ENCODE peak calls at places on chromosomes 1 and 21, in ten cellular contexts. R, O, U, N, K, Z, W, G, E and S are unnamed samples.

GRCh38 chr21:30306821-30307330 is 13.2 kb downstream of the KRTAP26-1 start:
- DNase-seq in R (no peak), W (no peak), Z (no peak), E (no peak), U (no peak), N (no peak), G (no peak), K (no peak), O (no peak), S (no peak)

GRCh38 chr21:44752701-44753235 is 41.4 kb upstream of the TSPEAR start:
- DNase-seq in K (peak; percentile 39), U (no peak), R (no peak), O (no peak), G (no peak), N (no peak), W (no peak), Z (no peak), E (no peak), S (no peak)

GRCh38 chr1:160641323-160642280 is 5.2 kb downstream of the SLAMF1 start:
- DNase-seq in O (no peak), U (no peak), Z (no peak), N (no peak), W (no peak), R (no peak), K (no peak), E (no peak), G (no peak), S (no peak)

GRCh38 chr1:233844697-233845096 is 59.8 kb upstream of the SLC35F3 start:
- DNase-seq in G (no peak), K (no peak), N (no peak), Z (no peak), W (no peak), U (no peak), E (no peak), R (no peak), O (peak; percentile 74), S (no peak)

GRCh38 chr1:27787895-27788294 is 14.9 kb downstream of the STX12 start:
- DNase-seq in N (no peak), U (no peak), Z (no peak), W (no peak), R (peak; percentile 68), O (peak; percentile 10), K (no peak), E (no peak), G (no peak), S (no peak)

GRCh38 chr1:228058981-228059535 is 23.4 kb upstream of the ARF1 start:
- DNase-seq in W (no peak), O (no peak), Z (peak; percentile 51), G (no peak), R (no peak), N (no peak), E (no peak), U (no peak), K (no peak), S (no peak)

GRCh38 chr1:185409763-185410528 is 92.9 kb upstream of the IVNS1ABP start:
- DNase-seq in K (no peak), R (peak; percentile 5), Z (no peak), W (no peak), U (no peak), G (no peak), E (no peak), N (no peak), O (no peak), S (peak; percentile 52)

GRCh38 chr1:88935522-88936222 is 44.3 kb upstream of the GTF2B start:
- DNase-seq in O (peak; percentile 19), Z (no peak), K (peak; percentile 16), W (peak; percentile 47), E (no peak), U (no peak), G (no peak), R (peak; percentile 52), N (peak; percentile 13), S (peak; percentile 8)

GRCh38 chr1:94672934-94673333 is 131.4 kb upstream of the F3 start:
- DNase-seq in R (peak; percentile 99), K (no peak), G (no peak), N (no peak), U (no peak), O (peak; percentile 68), W (no peak), E (no peak), Z (no peak), S (no peak)

GRCh38 chr1:245856944-245857531 is 650.0 kb downstream of the SMYD3 start:
- DNase-seq in U (no peak), N (no peak), O (peak; percentile 100), E (no peak), K (no peak), G (no peak), Z (no peak), R (peak; percentile 95), W (no peak), S (no peak)

GRCh38 chr1:37189111-37189510 is 154.8 kb upstream of the GRIK3 start:
- DNase-seq in G (no peak), K (no peak), U (no peak), W (no peak), N (no peak), E (no peak), Z (no peak), R (no peak), O (no peak), S (no peak)

GRCh38 chr1:226864311-226864710 is 6.1 kb upstream of the PSEN2 start:
- DNase-seq in N (no peak), E (no peak), Z (no peak), O (no peak), U (no peak), G (no peak), R (no peak), K (no peak), W (no peak), S (no peak)

GRCh38 chr21:39115659-39116235 is 67.5 kb downstream of the PSMG1 start:
- DNase-seq in O (peak; percentile 14), G (no peak), K (no peak), R (no peak), E (no peak), W (no peak), Z (no peak), N (no peak), U (peak; percentile 45), S (no peak)

GRCh38 chr1:98737835-98738234 is 76.3 kb downstream of the SNX7 start:
- DNase-seq in W (no peak), O (no peak), N (no peak), E (no peak), G (no peak), Z (no peak), U (no peak), R (no peak), K (no peak), S (no peak)
- TF ChIP-seq CTCF in W (no peak), O (no peak), N (no peak), E (no peak), G (no peak), Z (no peak), U (no peak), R (no peak), K (no peak), S (no peak)

GRCh38 chr1:230922620-230923019 is 54.3 kb upstream of the C1orf198 start:
- DNase-seq in Z (no peak), O (no peak), W (no peak), E (no peak), K (no peak), R (no peak), U (no peak), N (no peak), G (no peak), S (no peak)
- TF ChIP-seq CTCF in Z (no peak), O (no peak), W (no peak), E (peak; percentile 24), K (peak; percentile 22), R (no peak), U (peak; percentile 24), N (no peak), G (no peak), S (no peak)

DNA sequence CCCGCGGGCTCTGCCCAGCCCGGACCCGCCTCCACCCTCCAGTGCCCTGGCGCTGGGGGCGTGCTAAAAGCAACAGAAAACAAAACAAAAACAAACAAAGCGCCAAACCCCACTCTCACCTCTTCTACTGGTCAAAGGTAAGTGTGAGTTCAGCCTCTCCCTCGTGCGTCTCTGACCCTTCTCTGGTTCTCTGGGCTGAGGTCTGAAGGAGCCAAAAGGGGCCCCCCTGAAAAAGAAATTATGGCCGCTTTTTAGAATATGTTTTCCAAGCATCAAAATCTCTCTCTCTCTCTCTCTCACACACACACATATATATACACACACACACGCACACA is 133.5 kb upstream of the DPYD start:
- DNase-seq in R (no peak), E (no peak), Z (no peak), G (no peak), K (no peak), N (no peak), W (no peak), U (no peak), O (no peak), S (no peak)
- TF ChIP-seq CTCF in R (no peak), E (no peak), Z (no peak), G (no peak), K (no peak), N (no peak), W (no peak), U (no peak), O (no peak), S (no peak)

DNA sequence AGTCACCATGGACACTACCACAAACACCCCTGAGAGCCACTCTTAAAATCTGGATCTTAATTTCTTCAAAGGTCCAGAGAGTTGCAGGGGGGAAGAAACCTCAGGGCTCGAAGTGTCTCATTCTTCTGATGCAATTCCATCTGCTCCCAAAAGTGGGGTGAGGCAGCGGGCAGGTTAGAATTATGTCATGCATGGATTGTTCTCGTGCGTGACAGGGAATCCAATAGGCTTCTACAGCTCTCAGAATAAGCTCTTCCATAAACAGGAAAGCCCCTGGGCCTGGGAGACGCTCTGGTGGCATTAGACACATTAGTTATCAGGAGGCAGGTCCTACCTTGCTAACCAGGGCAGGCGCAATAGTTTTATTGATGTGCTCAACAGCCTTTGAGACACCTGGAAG is 8.4 kb downstream of the ENO1 start:
- DNase-seq in W (no peak), G (no peak), N (no peak), K (no peak), U (no peak), R (no peak), E (no peak), Z (no peak), O (no peak), S (no peak)
- TF ChIP-seq CTCF in W (no peak), G (no peak), N (no peak), K (no peak), U (no peak), R (no peak), E (no peak), Z (no peak), O (no peak), S (no peak)

DNA sequence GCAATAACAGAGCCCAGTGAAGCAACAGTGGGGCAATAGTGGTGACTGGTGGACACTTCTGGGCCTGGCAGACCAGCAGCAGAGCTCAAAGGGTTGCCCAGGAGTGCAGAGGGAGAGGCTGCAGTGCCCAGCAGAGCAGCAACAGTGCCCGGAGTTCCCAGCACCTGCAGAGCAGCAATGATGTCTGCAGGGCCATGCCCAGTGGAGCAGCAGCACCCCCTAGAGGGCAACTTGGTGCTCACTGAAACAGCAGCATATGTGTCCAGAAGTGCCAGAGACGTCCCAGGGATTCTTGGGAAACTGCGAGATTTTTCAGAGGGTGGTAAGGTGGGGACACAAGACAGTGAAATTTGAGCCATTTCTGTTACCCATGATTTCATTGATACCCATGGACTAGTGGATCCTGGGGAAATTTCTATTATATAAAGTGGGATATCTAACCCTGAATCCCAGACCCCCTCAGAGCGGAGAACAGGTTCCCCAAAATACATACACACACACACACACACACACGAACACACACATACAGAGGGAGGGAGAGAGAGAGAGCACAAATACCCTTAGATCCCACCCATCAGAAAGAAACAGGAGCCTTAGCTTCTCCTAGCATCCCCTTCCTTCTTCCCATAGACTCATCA is 156.9 kb upstream of the GJB5 start:
- DNase-seq in G (peak; percentile 16), K (peak; percentile 50), W (peak; percentile 59), E (no peak), U (peak; percentile 73), Z (peak; percentile 69), R (peak; percentile 6), O (peak; percentile 27), N (peak; percentile 46), S (peak; percentile 14)
- TF ChIP-seq CTCF in G (peak; percentile 78), K (peak; percentile 76), W (peak; percentile 87), E (peak; percentile 50), U (peak; percentile 83), Z (peak; percentile 55), R (peak; percentile 41), O (peak; percentile 85), N (peak; percentile 49), S (peak; percentile 93)